ENCODE peak calls at places on chromosomes 12 and 14, in five cellular contexts. T is progenitor cell of endocrine pancreas; M is lower lobe of right lung; N is CD4-positive, alpha-beta T cell; C is foreskin keratinocyte. I is an unnamed sample.

GRCh38 chr12:108394196-108394595 is 55.1 kb upstream of the CMKLR1 start:
- DNase-seq in T (no peak), M (no peak), N (no peak), C (no peak), I (no peak)

GRCh38 chr12:67025543-67026114 is 243.5 kb upstream of the CAND1 start:
- DNase-seq in T (peak; percentile 41), M (no peak), N (peak; percentile 20), C (no peak), I (no peak)

GRCh38 chr12:8018666-8019581 is 13.6 kb upstream of the FOXJ2 start:
- DNase-seq in T (peak; percentile 62), M (no peak), N (no peak), C (no peak), I (no peak)

GRCh38 chr12:1936406-1937320 is 18.2 kb upstream of the CACNA2D4 start:
- DNase-seq in T (no peak), M (peak; percentile 80), N (no peak), C (peak; percentile 13), I (no peak)

GRCh38 chr12:6494351-6494743 is 445 bp downstream of the NCAPD2 start:
- DNase-seq in T (no peak), M (no peak), N (no peak), C (no peak), I (no peak)

GRCh38 chr14:67514650-67515385 is 18.3 kb upstream of the PLEKHH1 start:
- DNase-seq in T (no peak), M (peak; percentile 65), N (peak; percentile 38), C (no peak), I (peak; percentile 49)

GRCh38 chr12:49783917-49784676 is 42.7 kb downstream of the TMBIM6 start:
- DNase-seq in T (no peak), M (no peak), N (no peak), C (no peak), I (no peak)

GRCh38 chr14:76045773-76046172 is 60.2 kb downstream of the IFT43 start:
- DNase-seq in T (no peak), M (no peak), N (no peak), C (no peak), I (no peak)

GRCh38 chr14:84465890-84466289 is 1064.1 kb upstream of the FLRT2 start:
- DNase-seq in T (no peak), M (no peak), N (no peak), C (peak; percentile 54), I (no peak)

GRCh38 chr12:104698871-104699270 is 242.1 kb downstream of the CHST11 start:
- DNase-seq in T (no peak), M (no peak), N (no peak), C (no peak), I (no peak)

GRCh38 chr12:57744194-57744776 is 554 bp upstream of the TSPAN31 start:
- DNase-seq in T (no peak), M (peak; percentile 80), N (peak; percentile 68), C (no peak), I (no peak)

GRCh38 chr12:114751712-114752111 is 67.7 kb upstream of the TBX3 start:
- DNase-seq in T (no peak), M (no peak), N (no peak), C (no peak), I (no peak)

DNA sequence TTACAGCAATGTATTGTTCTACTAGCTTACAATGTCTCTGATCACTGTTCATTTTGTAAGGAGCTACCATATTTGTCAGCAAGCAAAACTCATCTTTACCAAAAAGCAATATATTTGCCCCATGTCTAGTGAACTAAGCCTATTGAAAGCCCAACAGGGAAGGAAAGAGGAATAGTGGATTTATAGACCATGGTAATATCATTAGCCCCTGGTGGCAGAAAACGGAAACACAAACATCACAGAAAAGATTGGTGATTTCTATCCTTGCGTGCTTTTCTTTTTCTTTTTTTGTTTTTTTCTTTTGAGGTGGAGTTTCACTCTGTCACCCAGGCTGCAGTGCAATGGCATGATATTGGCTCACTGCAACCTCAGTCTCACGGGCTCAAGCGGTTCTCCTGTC is 1562.4 kb upstream of the TMEM132C start:
- DNase-seq in T (no peak), M (no peak), N (no peak), C (no peak), I (no peak)
- TF ChIP-seq CTCF in T (peak; percentile 48), M (no peak), N (no peak), C (no peak), I (peak; percentile 62)

GRCh38 chr14:24734917-24735500 is 101.0 kb upstream of the GZMB start:
- DNase-seq in T (peak; percentile 21), M (no peak), N (no peak), C (peak; percentile 54), I (no peak)
- TF ChIP-seq CTCF in T (peak; percentile 87), M (peak; percentile 81), N (peak; percentile 53), C (peak; percentile 79), I (peak; percentile 76)

GRCh38 chr12:85278598-85279448 is 1.2 kb upstream of the ALX1 start:
- DNase-seq in T (no peak), M (peak; percentile 32), N (no peak), C (peak; percentile 18), I (no peak)
- TF ChIP-seq CTCF in T (no peak), M (no peak), N (no peak), C (no peak), I (no peak)

GRCh38 chr12:29545102-29545467 is 47.6 kb upstream of the OVCH1 start:
- DNase-seq in T (no peak), M (no peak), N (no peak), C (no peak), I (no peak)

GRCh38 chr12:29544428-29545101 is 47.1 kb upstream of the OVCH1 start:
- DNase-seq in T (no peak), M (no peak), N (no peak), C (no peak), I (no peak)

GRCh38 chr12:29547151-29547561 is 49.7 kb upstream of the OVCH1 start:
- DNase-seq in T (no peak), M (no peak), N (no peak), C (no peak), I (no peak)

GRCh38 chr12:29547844-29548243 is 50.4 kb upstream of the OVCH1 start:
- DNase-seq in T (no peak), M (no peak), N (no peak), C (no peak), I (no peak)

DNA sequence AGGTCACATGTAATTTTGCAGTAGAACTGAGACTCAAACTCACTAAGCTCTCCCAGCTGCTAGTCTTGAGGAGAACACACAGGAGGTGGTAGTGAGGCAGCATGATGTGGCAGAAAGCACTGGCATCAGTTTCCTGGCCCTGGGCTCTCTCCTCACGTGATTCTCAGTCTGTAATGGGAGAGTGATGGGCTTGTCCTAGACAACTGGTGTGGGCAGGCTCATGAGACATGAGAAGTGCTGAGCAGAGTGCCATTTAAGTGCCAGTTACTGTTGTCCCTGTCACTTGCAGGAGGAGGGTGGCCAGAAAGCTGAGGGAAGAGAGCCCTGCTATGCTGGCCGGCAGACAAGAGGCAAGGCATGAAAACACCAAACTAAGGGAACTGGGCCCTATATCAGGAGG is 48.5 kb upstream of the OVCH1 start:
- DNase-seq in T (no peak), M (no peak), N (no peak), C (no peak), I (no peak)
- TF ChIP-seq CTCF in T (no peak), M (no peak), N (no peak), C (peak; percentile 8), I (no peak)

GRCh38 chr12:3797649-3798048 is 44.7 kb upstream of the CRACR2A start:
- DNase-seq in T (no peak), M (no peak), N (no peak), C (no peak), I (no peak)
- TF ChIP-seq CTCF in T (peak; percentile 56), M (no peak), N (no peak), C (peak; percentile 22), I (no peak)

I was measured in mesothelial cell of epicardium.